ENCODE peak calls at places on chromosomes 16 and 17, in eight cellular contexts. H is psoas muscle; E is esophagus squamous epithelium; X is nephron progenitor cell; F is stimulated activated effector memory CD8-positive, alpha-beta T cell treated with anti-CD3 and anti-CD28 coated beads, Interleukin-12 subunit alpha, Interleukin-12 subunit beta, amount 100 ng/mL, for 72 hours; Q is astrocyte of the cerebellum; R is HS-5; L is brain microvascular endothelial cell. D is an unnamed sample.

GRCh38 chr16:75282811-75283281 is 31.4 kb upstream of the BCAR1 start:
- DNase-seq in E (no peak), F (no peak), Q (no peak), X (no peak), L (no peak), H (no peak), R (no peak), D (no peak)

GRCh38 chr16:69397821-69398521 is 12.2 kb upstream of the TERF2 start:
- DNase-seq in F (no peak), Q (peak; percentile 48), H (no peak), R (no peak), E (no peak), L (peak; percentile 74), X (peak; percentile 32), D (no peak)

GRCh38 chr16:11852092-11852809 is 909 bp upstream of the RSL1D1 start:
- DNase-seq in Q (no peak), F (no peak), H (no peak), R (no peak), L (no peak), E (no peak), X (no peak), D (no peak)

GRCh38 chr17:13822671-13823070 is 220.9 kb upstream of the HS3ST3A1 start:
- DNase-seq in L (no peak), X (no peak), R (no peak), H (no peak), Q (no peak), E (no peak), F (no peak), D (no peak)

GRCh38 chr17:74361613-74362391 is at the start of gene BTBD17:
- DNase-seq in E (no peak), H (peak; percentile 52), L (no peak), X (peak; percentile 81), F (peak; percentile 38), R (no peak), Q (no peak), D (no peak)

GRCh38 chr17:57097832-57098421 is 12.9 kb downstream of the AKAP1 start:
- DNase-seq in R (no peak), Q (peak; percentile 83), H (no peak), X (no peak), E (no peak), F (no peak), L (peak; percentile 63), D (no peak)

GRCh38 chr16:79294568-79294967 is 306.0 kb downstream of the MAF start:
- DNase-seq in R (no peak), F (no peak), E (no peak), X (no peak), H (no peak), Q (no peak), L (no peak), D (no peak)

GRCh38 chr17:36697907-36698526 is 96.6 kb downstream of the MRM1 start:
- DNase-seq in F (no peak), X (peak; percentile 67), L (no peak), Q (no peak), E (no peak), H (no peak), R (no peak), D (no peak)

GRCh38 chr17:19336938-19337711 is 25.4 kb downstream of the B9D1 start:
- DNase-seq in X (no peak), E (no peak), H (no peak), L (peak; percentile 57), Q (no peak), R (no peak), F (no peak), D (no peak)

GRCh38 chr17:39791296-39791992 is 53.7 kb downstream of the GRB7 start:
- DNase-seq in R (no peak), H (no peak), Q (no peak), F (no peak), L (no peak), E (no peak), X (no peak), D (no peak)

GRCh38 chr17:80663783-80664206 is 119.2 kb downstream of the RPTOR start:
- DNase-seq in L (no peak), H (peak; percentile 30), Q (no peak), R (no peak), E (no peak), X (no peak), F (no peak), D (no peak)

GRCh38 chr17:48825446-48826381 is 5.1 kb upstream of the CALCOCO2 start:
- DNase-seq in Q (no peak), L (no peak), E (no peak), X (no peak), H (no peak), R (no peak), F (no peak), D (no peak)

GRCh38 chr17:60586288-60586974 is 13.6 kb upstream of the PPM1D start:
- DNase-seq in Q (no peak), R (no peak), E (no peak), H (no peak), X (peak; percentile 5), F (no peak), L (no peak), D (no peak)

GRCh38 chr17:27551701-27552466 is 79.1 kb upstream of the LGALS9 start:
- DNase-seq in F (no peak), Q (no peak), L (no peak), R (no peak), E (no peak), X (no peak), H (no peak), D (no peak)

GRCh38 chr16:28063047-28063521 is 430 bp downstream of the GSG1L start:
- DNase-seq in F (no peak), Q (no peak), R (no peak), X (peak; percentile 64), H (no peak), E (no peak), L (no peak), D (no peak)

GRCh38 chr17:65243838-65244237 is 106.7 kb downstream of the RGS9 start:
- DNase-seq in F (no peak), R (no peak), L (no peak), Q (peak; percentile 59), E (no peak), H (no peak), X (no peak), D (no peak)

GRCh38 chr16:86945166-86945900 is 367.0 kb downstream of the FOXL1 start:
- DNase-seq in E (no peak), H (no peak), R (no peak), F (no peak), Q (no peak), X (no peak), L (no peak), D (no peak)

GRCh38 chr17:38602862-38603785 is 2.6 kb downstream of the SRCIN1 start:
- DNase-seq in R (no peak), Q (no peak), L (no peak), H (no peak), X (no peak), F (no peak), E (no peak), D (no peak)

GRCh38 chr17:18921912-18922451 is 30.0 kb upstream of the SLC5A10 start:
- DNase-seq in L (peak; percentile 47), R (no peak), X (no peak), H (no peak), Q (no peak), F (no peak), E (no peak), D (no peak)

GRCh38 chr16:31193874-31194273 is 8.7 kb downstream of the PYCARD start:
- DNase-seq in L (no peak), H (no peak), X (no peak), Q (no peak), E (no peak), F (no peak), R (no peak), D (no peak)

GRCh38 chr17:75504347-75505151 is 10.8 kb downstream of the CASKIN2 start:
- DNase-seq in F (no peak), Q (no peak), H (no peak), L (no peak), E (no peak), R (no peak), X (no peak), D (peak; percentile 26)

GRCh38 chr16:55643161-55643970 is 12.4 kb upstream of the SLC6A2 start:
- DNase-seq in E (no peak), Q (no peak), F (no peak), H (no peak), R (no peak), L (no peak), X (no peak), D (no peak)

GRCh38 chr17:17344507-17345293 is 41.5 kb downstream of the NT5M start:
- DNase-seq in X (no peak), F (no peak), L (no peak), E (no peak), Q (no peak), R (no peak), H (no peak), D (no peak)

D was measured in NK-92 treated with Interleukin-12 subunit alpha and Interleukin-12 subunit beta, amount 100 ng/mL, for 24 hours.